ENCODE peak calls at places on chromosomes 5 and 9, in five cellular contexts. One of them, this sample, is unnamed.

GRCh38 chr5:144237851-144238250 is 67.2 kb downstream of the KCTD16 start:
- DNase-seq in stimulated activated CD4-positive, alpha-beta T cell treated with anti-CD3 and anti-CD28 coated beads, Interleukin-15, amount 100 ng/mL, for 1 hour: no peak
- DNase-seq in adipocyte: peak; percentile 84
- DNase-seq in germinal center: no peak
- DNase-seq in Daoy: no peak
- DNase-seq in this sample: peak; percentile 19

GRCh38 chr9:130866474-130866965 is 30.1 kb downstream of the QRFP start:
- DNase-seq in stimulated activated CD4-positive, alpha-beta T cell treated with anti-CD3 and anti-CD28 coated beads, Interleukin-15, amount 100 ng/mL, for 1 hour: peak; percentile 21
- DNase-seq in adipocyte: peak; percentile 86
- DNase-seq in germinal center: peak; percentile 38
- DNase-seq in Daoy: peak; percentile 87
- DNase-seq in this sample: peak; percentile 78

GRCh38 chr5:1421521-1422341 is 23.5 kb downstream of the SLC6A3 start:
- DNase-seq in stimulated activated CD4-positive, alpha-beta T cell treated with anti-CD3 and anti-CD28 coated beads, Interleukin-15, amount 100 ng/mL, for 1 hour: no peak
- DNase-seq in adipocyte: no peak
- DNase-seq in germinal center: no peak
- DNase-seq in Daoy: no peak
- DNase-seq in this sample: no peak

GRCh38 chr5:144102361-144102760 is 68.1 kb downstream of the YIPF5 start:
- DNase-seq in stimulated activated CD4-positive, alpha-beta T cell treated with anti-CD3 and anti-CD28 coated beads, Interleukin-15, amount 100 ng/mL, for 1 hour: no peak
- DNase-seq in adipocyte: no peak
- DNase-seq in germinal center: no peak
- DNase-seq in Daoy: no peak
- DNase-seq in this sample: no peak

GRCh38 chr5:36242534-36243144 is 914 bp upstream of the NADK2 start:
- DNase-seq in stimulated activated CD4-positive, alpha-beta T cell treated with anti-CD3 and anti-CD28 coated beads, Interleukin-15, amount 100 ng/mL, for 1 hour: no peak
- DNase-seq in adipocyte: no peak
- DNase-seq in germinal center: peak; percentile 5
- DNase-seq in Daoy: no peak
- DNase-seq in this sample: no peak

GRCh38 chr9:134010774-134011173 is 14.5 kb upstream of the BRD3OS start:
- DNase-seq in stimulated activated CD4-positive, alpha-beta T cell treated with anti-CD3 and anti-CD28 coated beads, Interleukin-15, amount 100 ng/mL, for 1 hour: no peak
- DNase-seq in adipocyte: no peak
- DNase-seq in germinal center: no peak
- DNase-seq in Daoy: peak; percentile 35
- DNase-seq in this sample: peak; percentile 32

GRCh38 chr9:16515207-16515606 is 355.3 kb downstream of the BNC2 start:
- DNase-seq in stimulated activated CD4-positive, alpha-beta T cell treated with anti-CD3 and anti-CD28 coated beads, Interleukin-15, amount 100 ng/mL, for 1 hour: no peak
- DNase-seq in adipocyte: peak; percentile 63
- DNase-seq in germinal center: no peak
- DNase-seq in Daoy: no peak
- DNase-seq in this sample: no peak

GRCh38 chr5:133113331-133114061 is 61.7 kb downstream of the HSPA4 start:
- DNase-seq in stimulated activated CD4-positive, alpha-beta T cell treated with anti-CD3 and anti-CD28 coated beads, Interleukin-15, amount 100 ng/mL, for 1 hour: no peak
- DNase-seq in adipocyte: peak; percentile 42
- DNase-seq in germinal center: no peak
- DNase-seq in Daoy: peak; percentile 76
- DNase-seq in this sample: no peak

GRCh38 chr5:98804066-98804465 is 30.6 kb downstream of the RGMB start:
- DNase-seq in stimulated activated CD4-positive, alpha-beta T cell treated with anti-CD3 and anti-CD28 coated beads, Interleukin-15, amount 100 ng/mL, for 1 hour: no peak
- DNase-seq in adipocyte: no peak
- DNase-seq in germinal center: no peak
- DNase-seq in Daoy: no peak
- DNase-seq in this sample: no peak

GRCh38 chr9:70802206-70802605 is 319.2 kb downstream of the TRPM3 start:
- DNase-seq in stimulated activated CD4-positive, alpha-beta T cell treated with anti-CD3 and anti-CD28 coated beads, Interleukin-15, amount 100 ng/mL, for 1 hour: no peak
- DNase-seq in adipocyte: peak; percentile 80
- DNase-seq in germinal center: no peak
- DNase-seq in Daoy: no peak
- DNase-seq in this sample: no peak

GRCh38 chr9:133978226-133979123 is 13.6 kb downstream of the VAV2 start:
- DNase-seq in stimulated activated CD4-positive, alpha-beta T cell treated with anti-CD3 and anti-CD28 coated beads, Interleukin-15, amount 100 ng/mL, for 1 hour: no peak
- DNase-seq in adipocyte: no peak
- DNase-seq in germinal center: no peak
- DNase-seq in Daoy: no peak
- DNase-seq in this sample: no peak

GRCh38 chr9:90326219-90326618 is 316.4 kb downstream of the DIRAS2 start:
- DNase-seq in stimulated activated CD4-positive, alpha-beta T cell treated with anti-CD3 and anti-CD28 coated beads, Interleukin-15, amount 100 ng/mL, for 1 hour: no peak
- DNase-seq in adipocyte: peak; percentile 13
- DNase-seq in germinal center: no peak
- DNase-seq in Daoy: peak; percentile 10
- DNase-seq in this sample: no peak

GRCh38 chr5:111308951-111309350 is 84.8 kb downstream of the CAMK4 start:
- DNase-seq in stimulated activated CD4-positive, alpha-beta T cell treated with anti-CD3 and anti-CD28 coated beads, Interleukin-15, amount 100 ng/mL, for 1 hour: no peak
- DNase-seq in adipocyte: no peak
- DNase-seq in germinal center: no peak
- DNase-seq in Daoy: no peak
- DNase-seq in this sample: no peak

GRCh38 chr5:51225671-51226419 is 157.4 kb upstream of the ISL1 start:
- DNase-seq in stimulated activated CD4-positive, alpha-beta T cell treated with anti-CD3 and anti-CD28 coated beads, Interleukin-15, amount 100 ng/mL, for 1 hour: no peak
- DNase-seq in adipocyte: no peak
- DNase-seq in germinal center: no peak
- DNase-seq in Daoy: no peak
- DNase-seq in this sample: no peak

GRCh38 chr9:106860731-106861584 is 2.0 kb upstream of the ZNF462 start:
- DNase-seq in stimulated activated CD4-positive, alpha-beta T cell treated with anti-CD3 and anti-CD28 coated beads, Interleukin-15, amount 100 ng/mL, for 1 hour: no peak
- DNase-seq in adipocyte: peak; percentile 67
- DNase-seq in germinal center: no peak
- DNase-seq in Daoy: peak; percentile 77
- DNase-seq in this sample: no peak

GRCh38 chr5:76303917-76304316 is 99.2 kb upstream of the IQGAP2 start:
- DNase-seq in stimulated activated CD4-positive, alpha-beta T cell treated with anti-CD3 and anti-CD28 coated beads, Interleukin-15, amount 100 ng/mL, for 1 hour: no peak
- DNase-seq in adipocyte: no peak
- DNase-seq in germinal center: no peak
- DNase-seq in Daoy: peak; percentile 73
- DNase-seq in this sample: peak; percentile 92

GRCh38 chr9:90287567-90288274 is 354.9 kb downstream of the DIRAS2 start:
- DNase-seq in stimulated activated CD4-positive, alpha-beta T cell treated with anti-CD3 and anti-CD28 coated beads, Interleukin-15, amount 100 ng/mL, for 1 hour: no peak
- DNase-seq in adipocyte: no peak
- DNase-seq in germinal center: no peak
- DNase-seq in Daoy: peak; percentile 15
- DNase-seq in this sample: peak; percentile 10